ENCODE peak calls at places on chromosomes 1 and 21, in eight cellular contexts. J is uterus, P is MCF 10A, X is SK-N-SH, M is A549, S is heart left ventricle, F is RWPE1, O is mucosa of descending colon. V is an unnamed sample.

GRCh38 chr1:247274857-247275256 is 19.0 kb downstream of the VN1R5 start:
- DNase-seq in J (no peak), P (no peak), X (no peak), M (no peak), S (no peak), F (no peak), O (no peak), V (no peak)

GRCh38 chr1:12546771-12547585 is 71.0 kb downstream of the DHRS3 start:
- DNase-seq in J (no peak), P (no peak), X (no peak), M (no peak), S (peak), F (no peak), O (peak), V (no peak)

GRCh38 chr1:222941425-222941824 is 126.6 kb downstream of the DISP1 start:
- DNase-seq in J (no peak), P (no peak), X (no peak), M (no peak), S (no peak), F (no peak), O (no peak), V (no peak)

GRCh38 chr1:84688461-84689061 is 1.7 kb downstream of the SSX2IP start:
- DNase-seq in J (no peak), P (peak), X (no peak), M (no peak), S (no peak), F (no peak), O (no peak), V (no peak)

GRCh38 chr1:206606867-206607266 is 5.4 kb downstream of the EIF2D start:
- DNase-seq in J (no peak), P (peak), X (peak), M (peak), S (no peak), F (peak), O (no peak), V (no peak)

GRCh38 chr1:25001125-25001915 is 71.2 kb upstream of the RUNX3 start:
- DNase-seq in J (no peak), P (no peak), X (no peak), M (no peak), S (no peak), F (no peak), O (no peak), V (no peak)

GRCh38 chr1:109765483-109765815 is 1.7 kb upstream of the EPS8L3 start:
- DNase-seq in J (no peak), P (no peak), X (no peak), M (no peak), S (peak), F (no peak), O (peak), V (peak)

GRCh38 chr1:7886346-7886745 is 33.5 kb upstream of the UTS2 start:
- DNase-seq in J (no peak), P (peak), X (no peak), M (no peak), S (no peak), F (peak), O (no peak), V (no peak)

GRCh38 chr1:242129103-242129502 is 130.2 kb upstream of the MAP1LC3C start:
- DNase-seq in J (no peak), P (peak), X (peak), M (peak), S (no peak), F (peak), O (no peak), V (no peak)

GRCh38 chr1:57165546-57165945 is 199.7 kb upstream of the C8B start:
- DNase-seq in J (no peak), P (no peak), X (no peak), M (no peak), S (no peak), F (no peak), O (no peak), V (no peak)

GRCh38 chr1:233075045-233075444 is 124.6 kb downstream of the NTPCR start:
- DNase-seq in J (no peak), P (peak), X (no peak), M (peak), S (no peak), F (peak), O (no peak), V (no peak)

GRCh38 chr1:150288822-150289221 is 4.8 kb upstream of the MRPS21 start:
- DNase-seq in J (no peak), P (no peak), X (no peak), M (no peak), S (no peak), F (no peak), O (no peak), V (no peak)

GRCh38 chr1:39713557-39713956 is 22.3 kb upstream of the HPCAL4 start:
- DNase-seq in J (no peak), P (no peak), X (no peak), M (no peak), S (no peak), F (no peak), O (no peak), V (no peak)

GRCh38 chr21:28960245-28960644 is 32.4 kb downstream of the LTN1 start:
- DNase-seq in J (no peak), P (no peak), X (no peak), M (no peak), S (no peak), F (no peak), O (no peak), V (no peak)

GRCh38 chr21:14968029-14968428 is 96.8 kb downstream of the NRIP1 start:
- DNase-seq in J (no peak), P (peak), X (no peak), M (no peak), S (no peak), F (peak), O (no peak), V (no peak)

GRCh38 chr1:55259906-55260608 is 44.9 kb upstream of the USP24 start:
- DNase-seq in J (no peak), P (no peak), X (no peak), M (no peak), S (no peak), F (no peak), O (no peak), V (no peak)

GRCh38 chr1:35756064-35756463 is 13.7 kb downstream of the CLSPN start:
- DNase-seq in J (no peak), P (no peak), X (no peak), M (no peak), S (no peak), F (no peak), O (no peak), V (no peak)

GRCh38 chr1:211885746-211886522 is 55.4 kb upstream of the LPGAT1 start:
- DNase-seq in J (no peak), P (no peak), X (no peak), M (peak), S (no peak), F (no peak), O (no peak), V (no peak)

GRCh38 chr1:235670157-235670776 is 20.7 kb upstream of the GNG4 start:
- DNase-seq in J (no peak), P (no peak), X (no peak), M (peak), S (no peak), F (no peak), O (no peak), V (no peak)

GRCh38 chr21:44975720-44976555 is 36.1 kb downstream of the SLX9 start:
- DNase-seq in J (no peak), P (no peak), X (no peak), M (no peak), S (no peak), F (no peak), O (no peak), V (no peak)

GRCh38 chr1:232227171-232227740 is 402.7 kb downstream of the SIPA1L2 start:
- DNase-seq in J (no peak), P (peak), X (no peak), M (no peak), S (no peak), F (no peak), O (no peak), V (no peak)

GRCh38 chr1:222829868-222830267 is 15.0 kb downstream of the DISP1 start:
- DNase-seq in J (no peak), P (no peak), X (no peak), M (no peak), S (no peak), F (no peak), O (no peak), V (no peak)

GRCh38 chr21:41641821-41642368 is 125.0 kb downstream of the RIPK4 start:
- DNase-seq in J (peak), P (peak), X (no peak), M (peak), S (peak), F (peak), O (no peak), V (no peak)

GRCh38 chr1:204382714-204383083 is 23.0 kb upstream of the PLEKHA6 start:
- DNase-seq in J (no peak), P (no peak), X (no peak), M (no peak), S (no peak), F (no peak), O (no peak), V (no peak)

GRCh38 chr1:219498666-219499065 is 114.2 kb downstream of the ZC3H11B start:
- DNase-seq in J (peak), P (peak), X (no peak), M (no peak), S (no peak), F (no peak), O (no peak), V (no peak)

GRCh38 chr21:31395268-31395667 is 51.2 kb upstream of the TIAM1 start:
- DNase-seq in J (no peak), P (no peak), X (no peak), M (no peak), S (no peak), F (no peak), O (no peak), V (peak)

GRCh38 chr21:26909972-26910371 is 56.9 kb downstream of the ADAMTS5 start:
- DNase-seq in J (no peak), P (peak), X (no peak), M (no peak), S (no peak), F (no peak), O (no peak), V (no peak)
- TF ChIP-seq CTCF in J (no peak), P (no peak), X (peak), M (no peak), S (no peak), F (no peak), O (no peak), V (no peak)

GRCh38 chr1:119721933-119722332 is 10.2 kb downstream of the PHGDH start:
- DNase-seq in J (no peak), P (no peak), X (no peak), M (no peak), S (no peak), F (no peak), O (no peak), V (no peak)
- TF ChIP-seq CTCF in J (no peak), P (no peak), X (no peak), M (no peak), S (no peak), F (no peak), O (no peak), V (no peak)

DNA sequence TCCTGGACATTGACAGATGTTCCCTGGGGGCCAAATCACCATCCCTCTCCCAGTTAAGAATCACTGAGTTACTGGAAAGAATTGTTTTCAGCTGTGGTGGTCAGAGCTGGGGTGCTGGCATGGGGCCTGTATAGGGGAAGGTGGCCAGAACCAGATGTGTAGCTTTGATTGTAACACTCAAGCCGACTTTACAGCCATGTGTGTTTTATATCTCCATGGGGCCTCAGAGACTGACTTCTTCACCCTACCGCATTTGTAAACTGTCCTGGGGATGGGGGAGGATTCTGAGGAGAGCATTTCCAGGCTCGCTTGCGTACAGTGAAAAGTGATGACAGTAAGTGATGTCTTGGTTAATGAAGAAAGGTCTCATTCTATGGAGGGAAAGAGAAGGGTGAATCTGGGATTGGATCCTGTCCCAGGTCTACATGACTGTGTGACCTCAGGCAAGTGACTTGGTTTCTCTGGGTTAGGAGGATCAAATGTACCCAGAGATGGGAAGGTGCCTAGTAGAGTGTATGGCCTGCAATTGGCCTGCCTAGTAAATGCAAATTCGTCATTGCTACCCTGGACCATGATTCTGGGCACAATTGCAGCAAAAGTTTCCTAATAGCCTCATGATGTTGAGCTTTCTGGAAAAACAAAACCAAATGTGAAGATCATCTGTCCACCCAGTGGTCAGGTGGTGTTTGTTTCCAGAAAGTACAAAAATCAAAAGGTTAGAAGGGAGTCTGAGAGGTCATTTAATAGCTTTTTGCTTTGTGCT is 49.7 kb upstream of the RCC2 start:
- DNase-seq in J (peak), P (no peak), X (peak), M (no peak), S (no peak), F (no peak), O (no peak), V (no peak)
- TF ChIP-seq CTCF in J (no peak), P (no peak), X (no peak), M (no peak), S (no peak), F (no peak), O (no peak), V (no peak)

GRCh38 chr1:44534771-44535170 is 129.7 kb downstream of the RNF220 start:
- DNase-seq in J (no peak), P (no peak), X (no peak), M (no peak), S (no peak), F (no peak), O (no peak), V (no peak)
- TF ChIP-seq CTCF in J (no peak), P (no peak), X (no peak), M (no peak), S (no peak), F (no peak), O (no peak), V (no peak)

GRCh38 chr1:97243973-97244560 is 522.5 kb downstream of the PTBP2 start:
- DNase-seq in J (no peak), P (peak), X (peak), M (peak), S (no peak), F (peak), O (no peak), V (no peak)
- TF ChIP-seq CTCF in J (no peak), P (peak), X (peak), M (peak), S (peak), F (peak), O (no peak), V (peak)

GRCh38 chr1:19448491-19449439 is 36.6 kb downstream of the CAPZB start:
- DNase-seq in J (peak), P (peak), X (peak), M (peak), S (peak), F (peak), O (no peak), V (peak)

GRCh38 chr1:19447550-19447949 is 37.8 kb downstream of the CAPZB start:
- DNase-seq in J (no peak), P (no peak), X (no peak), M (no peak), S (no peak), F (no peak), O (no peak), V (no peak)

GRCh38 chr1:19444399-19445021 is 40.8 kb downstream of the CAPZB start:
- DNase-seq in J (no peak), P (no peak), X (no peak), M (no peak), S (no peak), F (no peak), O (no peak), V (no peak)

GRCh38 chr1:19443321-19443720 is 42.0 kb downstream of the CAPZB start:
- DNase-seq in J (no peak), P (no peak), X (no peak), M (no peak), S (no peak), F (no peak), O (no peak), V (no peak)

GRCh38 chr1:19445417-19446342 is 39.7 kb downstream of the CAPZB start:
- DNase-seq in J (no peak), P (no peak), X (peak), M (peak), S (no peak), F (no peak), O (no peak), V (no peak)
- TF ChIP-seq CTCF in J (peak), P (peak), X (peak), M (peak), S (peak), F (peak), O (no peak), V (no peak)

V was measured in glutamatergic neuron.